ENCODE peak calls at places on chromosomes 16 and 17, in four cellular contexts. One of them, this sample, is unnamed.

GRCh38 chr16:80045944-80046660 is 445.6 kb upstream of the MAF start:
- DNase-seq in psoas muscle: no peak
- DNase-seq in left ventricle myocardium inferior: no peak
- DNase-seq in adrenal gland: no peak
- DNase-seq in this sample: no peak

GRCh38 chr17:27259356-27259755 is 34.6 kb upstream of the WSB1 start:
- DNase-seq in psoas muscle: no peak
- DNase-seq in left ventricle myocardium inferior: no peak
- DNase-seq in adrenal gland: no peak
- DNase-seq in this sample: no peak

GRCh38 chr17:8681175-8681949 is 50.8 kb upstream of the MYH10 start:
- DNase-seq in psoas muscle: no peak
- DNase-seq in left ventricle myocardium inferior: peak; percentile 31
- DNase-seq in adrenal gland: no peak
- DNase-seq in this sample: peak; percentile 76

GRCh38 chr16:78932395-78932794 is 668.1 kb downstream of the MAF start:
- DNase-seq in psoas muscle: no peak
- DNase-seq in left ventricle myocardium inferior: no peak
- DNase-seq in adrenal gland: no peak
- DNase-seq in this sample: no peak

GRCh38 chr16:84436196-84436595 is 67.9 kb downstream of the ATP2C2 start:
- DNase-seq in psoas muscle: no peak
- DNase-seq in left ventricle myocardium inferior: no peak
- DNase-seq in adrenal gland: no peak
- DNase-seq in this sample: no peak

GRCh38 chr17:66426397-66427033 is 124.1 kb downstream of the PRKCA start:
- DNase-seq in psoas muscle: no peak
- DNase-seq in left ventricle myocardium inferior: no peak
- DNase-seq in adrenal gland: no peak
- DNase-seq in this sample: no peak

GRCh38 chr17:15309236-15309635 is 32.2 kb downstream of the TEKT3 start:
- DNase-seq in psoas muscle: no peak
- DNase-seq in left ventricle myocardium inferior: no peak
- DNase-seq in adrenal gland: no peak
- DNase-seq in this sample: no peak

GRCh38 chr16:86926146-86926545 is 347.8 kb downstream of the FOXL1 start:
- DNase-seq in psoas muscle: no peak
- DNase-seq in left ventricle myocardium inferior: no peak
- DNase-seq in adrenal gland: no peak
- DNase-seq in this sample: no peak

GRCh38 chr16:12942861-12943260 is 41.5 kb downstream of the SHISA9 start:
- DNase-seq in psoas muscle: no peak
- DNase-seq in left ventricle myocardium inferior: no peak
- DNase-seq in adrenal gland: no peak
- DNase-seq in this sample: no peak

GRCh38 chr17:80125656-80126448 is 21.1 kb downstream of the EIF4A3 start:
- DNase-seq in psoas muscle: no peak
- DNase-seq in left ventricle myocardium inferior: no peak
- DNase-seq in adrenal gland: peak; percentile 2
- DNase-seq in this sample: no peak

GRCh38 chr17:60613325-60613724 is 13.3 kb downstream of the PPM1D start:
- DNase-seq in psoas muscle: no peak
- DNase-seq in left ventricle myocardium inferior: no peak
- DNase-seq in adrenal gland: no peak
- DNase-seq in this sample: no peak

GRCh38 chr16:86597880-86598606 is 19.7 kb downstream of the FOXL1 start:
- DNase-seq in psoas muscle: no peak
- DNase-seq in left ventricle myocardium inferior: no peak
- DNase-seq in adrenal gland: no peak
- DNase-seq in this sample: no peak

GRCh38 chr17:73598131-73598680 is 46.0 kb downstream of the SDK2 start:
- DNase-seq in psoas muscle: no peak
- DNase-seq in left ventricle myocardium inferior: no peak
- DNase-seq in adrenal gland: no peak
- DNase-seq in this sample: no peak
- H3K4me1 ChIP-seq in psoas muscle: no peaks in the 10 kb centered on the region
- H3K4me1 ChIP-seq in left ventricle myocardium inferior: no peaks in the 10 kb centered on the region
- H3K4me1 ChIP-seq in adrenal gland: no peaks in the 10 kb centered on the region
- H3K4me1 ChIP-seq in this sample: no peaks in the 10 kb centered on the region

GRCh38 chr17:29155966-29156338 is 24.2 kb downstream of the MYO18A start:
- DNase-seq in psoas muscle: no peak
- DNase-seq in left ventricle myocardium inferior: no peak
- DNase-seq in adrenal gland: no peak
- DNase-seq in this sample: no peak
- H3K4me1 ChIP-seq in psoas muscle: peaks cover 26% of the 10 kb centered on the region
- H3K4me1 ChIP-seq in left ventricle myocardium inferior: peaks cover 67% of the 10 kb centered on the region
- H3K4me1 ChIP-seq in adrenal gland: peaks cover 18% of the 10 kb centered on the region
- H3K4me1 ChIP-seq in this sample: no peaks in the 10 kb centered on the region

GRCh38 chr17:78712043-78712442 is 70.0 kb downstream of the CYTH1 start:
- DNase-seq in psoas muscle: no peak
- DNase-seq in left ventricle myocardium inferior: no peak
- DNase-seq in adrenal gland: no peak
- DNase-seq in this sample: no peak

GRCh38 chr17:78708510-78708973 is 73.5 kb downstream of the CYTH1 start:
- DNase-seq in psoas muscle: peak; percentile 83
- DNase-seq in left ventricle myocardium inferior: peak; percentile 65
- DNase-seq in adrenal gland: peak; percentile 65
- DNase-seq in this sample: peak; percentile 58

GRCh38 chr17:78709688-78710290 is 72.3 kb downstream of the CYTH1 start:
- DNase-seq in psoas muscle: no peak
- DNase-seq in left ventricle myocardium inferior: no peak
- DNase-seq in adrenal gland: no peak
- DNase-seq in this sample: no peak

GRCh38 chr17:78709119-78709681 is 72.9 kb downstream of the CYTH1 start:
- DNase-seq in psoas muscle: no peak
- DNase-seq in left ventricle myocardium inferior: no peak
- DNase-seq in adrenal gland: no peak
- DNase-seq in this sample: no peak

DNA sequence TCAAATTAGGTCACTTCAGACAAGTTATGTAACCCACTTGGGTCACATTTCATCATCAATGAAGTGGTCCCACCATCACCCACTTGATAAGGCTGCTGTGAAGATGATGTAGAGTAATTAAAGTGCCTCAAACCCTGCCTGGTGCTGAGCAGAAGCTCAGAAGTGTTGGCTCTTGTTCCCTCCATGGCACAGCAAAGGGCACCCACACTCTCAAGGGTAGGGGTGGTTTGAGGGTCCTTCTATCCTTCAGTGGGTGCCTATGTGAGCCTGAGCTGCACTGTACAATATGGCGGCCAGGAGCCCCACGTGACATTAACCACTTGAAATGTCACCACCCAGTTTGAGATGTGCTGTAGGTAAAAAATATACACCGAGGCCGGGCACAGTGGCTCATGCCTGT is 71.5 kb downstream of the CYTH1 start:
- DNase-seq in psoas muscle: no peak
- DNase-seq in left ventricle myocardium inferior: no peak
- DNase-seq in adrenal gland: no peak
- DNase-seq in this sample: no peak
- H3K4me1 ChIP-seq in psoas muscle: peaks cover 40% of the 10 kb centered on the region
- H3K4me1 ChIP-seq in left ventricle myocardium inferior: peaks cover 69% of the 10 kb centered on the region
- H3K4me1 ChIP-seq in adrenal gland: peaks cover 4% of the 10 kb centered on the region
- H3K4me1 ChIP-seq in this sample: no peaks in the 10 kb centered on the region

DNA sequence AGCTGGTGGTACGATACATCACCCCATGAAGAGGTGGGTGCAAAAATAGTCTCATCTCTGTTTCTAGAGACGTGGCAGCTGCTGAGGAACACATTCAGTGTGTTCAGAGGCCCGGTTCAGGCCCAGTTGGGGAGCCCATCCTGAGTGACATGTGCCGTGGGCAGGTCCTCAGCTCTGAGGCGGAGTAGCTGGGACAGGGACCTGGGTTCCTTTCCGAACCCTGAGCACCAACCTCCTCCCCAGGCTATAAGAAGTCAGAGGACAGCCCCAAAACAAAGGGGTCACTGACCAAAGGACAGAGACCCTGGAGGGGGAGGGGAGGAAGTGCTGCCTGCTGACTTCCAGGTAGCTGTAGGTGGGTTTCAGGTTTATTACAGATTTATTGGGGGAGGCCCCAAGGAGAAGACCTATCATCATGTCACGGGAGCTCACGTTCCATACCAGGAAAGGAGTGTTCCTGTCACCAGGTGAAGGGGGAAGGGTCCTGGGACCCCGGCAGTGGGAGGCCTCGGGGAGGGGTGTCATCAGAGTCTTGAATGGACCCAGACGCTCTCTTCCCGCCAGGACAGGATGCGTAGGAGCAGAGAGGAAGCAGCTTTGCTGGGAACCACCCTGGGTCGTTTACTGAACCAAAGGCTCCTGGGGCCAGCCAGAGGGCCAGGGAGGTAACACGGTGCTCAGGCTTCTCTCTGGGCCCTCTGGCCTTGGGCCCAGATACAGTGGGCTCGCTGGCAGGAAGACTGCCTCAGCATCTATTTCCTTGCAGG is 4.9 kb downstream of the LDHD start:
- DNase-seq in psoas muscle: peak; percentile 59
- DNase-seq in left ventricle myocardium inferior: no peak
- DNase-seq in adrenal gland: no peak
- DNase-seq in this sample: peak; percentile 43
- H3K4me1 ChIP-seq in psoas muscle: peaks cover 75% of the 10 kb centered on the region
- H3K4me1 ChIP-seq in left ventricle myocardium inferior: peaks cover 97% of the 10 kb centered on the region
- H3K4me1 ChIP-seq in adrenal gland: peaks cover 39% of the 10 kb centered on the region
- H3K4me1 ChIP-seq in this sample: peaks cover 16% of the 10 kb centered on the region

GRCh38 chr17:19657182-19657581 is 8.6 kb downstream of the ALDH3A2 start:
- DNase-seq in psoas muscle: no peak
- DNase-seq in left ventricle myocardium inferior: no peak
- DNase-seq in adrenal gland: no peak
- DNase-seq in this sample: no peak

GRCh38 chr17:19654342-19654886 is 5.9 kb downstream of the ALDH3A2 start:
- DNase-seq in psoas muscle: no peak
- DNase-seq in left ventricle myocardium inferior: no peak
- DNase-seq in adrenal gland: no peak
- DNase-seq in this sample: no peak

GRCh38 chr17:19652595-19652994 is 4.0 kb downstream of the ALDH3A2 start:
- DNase-seq in psoas muscle: no peak
- DNase-seq in left ventricle myocardium inferior: no peak
- DNase-seq in adrenal gland: no peak
- DNase-seq in this sample: no peak

GRCh38 chr17:19656336-19656735 is 7.8 kb downstream of the ALDH3A2 start:
- DNase-seq in psoas muscle: no peak
- DNase-seq in left ventricle myocardium inferior: no peak
- DNase-seq in adrenal gland: no peak
- DNase-seq in this sample: no peak

GRCh38 chr17:19654901-19655300 is 6.3 kb downstream of the ALDH3A2 start:
- DNase-seq in psoas muscle: no peak
- DNase-seq in left ventricle myocardium inferior: no peak
- DNase-seq in adrenal gland: no peak
- DNase-seq in this sample: no peak
- H3K4me1 ChIP-seq in psoas muscle: peaks cover 33% of the 10 kb centered on the region
- H3K4me1 ChIP-seq in left ventricle myocardium inferior: peaks cover 41% of the 10 kb centered on the region
- H3K4me1 ChIP-seq in adrenal gland: peaks cover 40% of the 10 kb centered on the region
- H3K4me1 ChIP-seq in this sample: peaks cover 12% of the 10 kb centered on the region

GRCh38 chr17:67833134-67833533 is 7.8 kb downstream of the BPTF start:
- DNase-seq in psoas muscle: no peak
- DNase-seq in left ventricle myocardium inferior: no peak
- DNase-seq in adrenal gland: no peak
- DNase-seq in this sample: no peak

GRCh38 chr17:67837965-67838364 is 12.7 kb downstream of the BPTF start:
- DNase-seq in psoas muscle: no peak
- DNase-seq in left ventricle myocardium inferior: no peak
- DNase-seq in adrenal gland: no peak
- DNase-seq in this sample: no peak

GRCh38 chr17:67833946-67834631 is 8.8 kb downstream of the BPTF start:
- DNase-seq in psoas muscle: no peak
- DNase-seq in left ventricle myocardium inferior: no peak
- DNase-seq in adrenal gland: no peak
- DNase-seq in this sample: no peak

GRCh38 chr17:67836205-67836987 is 11.1 kb downstream of the BPTF start:
- DNase-seq in psoas muscle: no peak
- DNase-seq in left ventricle myocardium inferior: no peak
- DNase-seq in adrenal gland: no peak
- DNase-seq in this sample: no peak

GRCh38 chr17:67834634-67835033 is 9.3 kb downstream of the BPTF start:
- DNase-seq in psoas muscle: no peak
- DNase-seq in left ventricle myocardium inferior: no peak
- DNase-seq in adrenal gland: no peak
- DNase-seq in this sample: no peak
- H3K4me1 ChIP-seq in psoas muscle: peaks cover 52% of the 10 kb centered on the region
- H3K4me1 ChIP-seq in left ventricle myocardium inferior: peaks cover 61% of the 10 kb centered on the region
- H3K4me1 ChIP-seq in adrenal gland: peaks cover 16% of the 10 kb centered on the region
- H3K4me1 ChIP-seq in this sample: no peaks in the 10 kb centered on the region

DNA sequence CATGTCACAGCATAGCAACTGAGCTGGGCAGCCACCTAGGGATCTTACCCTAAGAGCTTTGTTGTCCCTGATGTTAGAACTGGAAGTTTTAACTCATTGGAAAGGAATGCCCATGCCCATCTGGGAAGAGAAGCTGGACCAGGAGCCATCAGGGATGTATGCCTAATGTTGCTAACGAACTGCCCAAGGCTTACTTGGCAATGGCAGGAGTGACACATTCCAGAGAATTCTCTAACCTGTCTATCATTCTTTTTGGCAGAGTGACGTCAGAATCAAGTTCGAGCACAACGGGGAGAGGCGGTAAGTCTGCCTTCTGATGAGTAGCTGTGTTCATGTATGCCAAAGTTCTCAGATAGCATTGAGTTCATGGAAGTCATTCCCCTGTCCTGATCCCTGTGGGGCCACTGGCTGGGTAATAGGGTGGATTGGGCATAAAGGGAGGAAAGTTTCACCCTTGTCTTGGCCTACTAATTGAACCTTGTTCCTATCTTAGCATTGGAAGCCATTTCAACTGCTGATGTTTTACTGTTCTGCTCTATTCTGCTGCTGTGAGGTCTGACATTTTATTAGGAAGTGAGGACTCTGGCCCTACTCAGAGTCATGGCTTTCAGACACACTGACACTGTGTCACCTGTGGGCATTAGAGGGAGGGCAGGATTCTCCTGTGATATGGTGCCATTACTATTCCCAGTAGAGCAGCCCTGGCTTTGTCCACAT is 23.7 kb downstream of the MAP3K3 start:
- DNase-seq in psoas muscle: no peak
- DNase-seq in left ventricle myocardium inferior: no peak
- DNase-seq in adrenal gland: no peak
- DNase-seq in this sample: no peak
- H3K4me1 ChIP-seq in psoas muscle: peaks cover 33% of the 10 kb centered on the region
- H3K4me1 ChIP-seq in left ventricle myocardium inferior: peaks cover 30% of the 10 kb centered on the region
- H3K4me1 ChIP-seq in adrenal gland: no peaks in the 10 kb centered on the region
- H3K4me1 ChIP-seq in this sample: no peaks in the 10 kb centered on the region

DNA sequence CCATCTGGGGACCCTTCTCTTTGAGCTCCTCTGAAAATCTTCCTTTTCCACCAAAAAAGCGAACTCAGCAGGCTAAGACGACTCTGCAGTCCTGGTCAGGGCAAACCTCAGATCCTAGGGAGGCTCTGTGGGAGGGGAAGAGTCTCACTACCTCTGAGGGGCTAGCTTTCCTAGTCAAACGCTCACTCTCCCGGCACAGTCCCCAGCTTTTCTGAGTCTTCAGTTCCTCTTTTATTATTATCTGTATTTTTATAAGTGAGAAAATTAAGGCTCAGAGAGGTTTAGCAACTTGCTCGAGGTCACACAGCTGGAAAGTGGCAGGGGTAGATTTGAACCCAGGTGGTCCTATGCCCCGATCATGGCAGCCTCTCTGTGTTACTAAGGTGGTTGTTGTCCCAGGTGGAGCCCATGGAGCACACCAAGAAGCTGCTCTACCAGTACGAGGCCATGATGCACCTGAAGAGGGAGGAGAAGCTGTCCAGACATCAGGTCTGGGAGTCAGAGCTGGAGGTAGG is 9.1 kb upstream of the KATNB1 start:
- DNase-seq in psoas muscle: no peak
- DNase-seq in left ventricle myocardium inferior: no peak
- DNase-seq in adrenal gland: no peak
- DNase-seq in this sample: no peak
- H3K4me1 ChIP-seq in psoas muscle: no peaks in the 10 kb centered on the region
- H3K4me1 ChIP-seq in left ventricle myocardium inferior: no peaks in the 10 kb centered on the region
- H3K4me1 ChIP-seq in adrenal gland: no peaks in the 10 kb centered on the region
- H3K4me1 ChIP-seq in this sample: no peaks in the 10 kb centered on the region